ENCODE peak calls at places on chromosome 16, in six cellular contexts. B is MM.1S, D is GM12878, P is upper lobe of right lung, M is AG09319, U is Peyer's patch. X is an unnamed sample.

GRCh38 chr16:27406729-27407128 is 4.8 kb downstream of the IL21R start:
- DNase-seq in B (no peak), D (no peak), P (no peak), M (no peak), U (no peak), X (no peak)

GRCh38 chr16:31404353-31405064 is 11.4 kb downstream of the ITGAD start:
- DNase-seq in B (peak), D (no peak), P (no peak), M (no peak), U (no peak), X (no peak)

GRCh38 chr16:2226245-2226793 is 2.9 kb downstream of the E4F1 start:
- DNase-seq in B (no peak), D (no peak), P (no peak), M (no peak), U (no peak), X (no peak)

GRCh38 chr16:80158766-80159165 is 382.0 kb upstream of the DYNLRB2 start:
- DNase-seq in B (no peak), D (no peak), P (no peak), M (no peak), U (no peak), X (no peak)

GRCh38 chr16:67963325-67964321 is 4.8 kb downstream of the SLC12A4 start:
- DNase-seq in B (no peak), D (no peak), P (no peak), M (no peak), U (no peak), X (no peak)

GRCh38 chr16:23948949-23949392 is 113.2 kb downstream of the PRKCB start:
- DNase-seq in B (no peak), D (no peak), P (no peak), M (no peak), U (no peak), X (no peak)

GRCh38 chr16:57830890-57831484 is 28.7 kb upstream of the KIFC3 start:
- DNase-seq in B (no peak), D (no peak), P (no peak), M (no peak), U (no peak), X (no peak)

GRCh38 chr16:69938981-69939820 is 11.9 kb upstream of the CLEC18A start:
- DNase-seq in B (no peak), D (no peak), P (no peak), M (no peak), U (no peak), X (no peak)

GRCh38 chr16:76882105-76882504 is 308.9 kb upstream of the MON1B start:
- DNase-seq in B (no peak), D (no peak), P (no peak), M (no peak), U (no peak), X (no peak)

GRCh38 chr16:17519041-17519440 is 48.3 kb upstream of the XYLT1 start:
- DNase-seq in B (no peak), D (no peak), P (no peak), M (no peak), U (no peak), X (no peak)

GRCh38 chr16:77767211-77767610 is 21.2 kb upstream of the VAT1L start:
- DNase-seq in B (no peak), D (no peak), P (no peak), M (no peak), U (no peak), X (no peak)

GRCh38 chr16:25135239-25135878 is 23.8 kb downstream of the LCMT1 start:
- DNase-seq in B (no peak), D (no peak), P (no peak), M (no peak), U (no peak), X (no peak)
- TF ChIP-seq CTCF in B (no peak), D (no peak), P (no peak), M (peak), U (peak), X (no peak)

GRCh38 chr16:86051376-86052114 is 152.6 kb downstream of the IRF8 start:
- DNase-seq in B (no peak), D (no peak), P (no peak), M (no peak), U (peak), X (no peak)

GRCh38 chr16:86050111-86050510 is 151.1 kb downstream of the IRF8 start:
- DNase-seq in B (no peak), D (no peak), P (no peak), M (no peak), U (no peak), X (no peak)

GRCh38 chr16:86052926-86053325 is 154.0 kb downstream of the IRF8 start:
- DNase-seq in B (no peak), D (no peak), P (no peak), M (no peak), U (peak), X (no peak)

GRCh38 chr16:86050591-86051375 is 151.8 kb downstream of the IRF8 start:
- DNase-seq in B (no peak), D (no peak), P (no peak), M (no peak), U (peak), X (no peak)

DNA sequence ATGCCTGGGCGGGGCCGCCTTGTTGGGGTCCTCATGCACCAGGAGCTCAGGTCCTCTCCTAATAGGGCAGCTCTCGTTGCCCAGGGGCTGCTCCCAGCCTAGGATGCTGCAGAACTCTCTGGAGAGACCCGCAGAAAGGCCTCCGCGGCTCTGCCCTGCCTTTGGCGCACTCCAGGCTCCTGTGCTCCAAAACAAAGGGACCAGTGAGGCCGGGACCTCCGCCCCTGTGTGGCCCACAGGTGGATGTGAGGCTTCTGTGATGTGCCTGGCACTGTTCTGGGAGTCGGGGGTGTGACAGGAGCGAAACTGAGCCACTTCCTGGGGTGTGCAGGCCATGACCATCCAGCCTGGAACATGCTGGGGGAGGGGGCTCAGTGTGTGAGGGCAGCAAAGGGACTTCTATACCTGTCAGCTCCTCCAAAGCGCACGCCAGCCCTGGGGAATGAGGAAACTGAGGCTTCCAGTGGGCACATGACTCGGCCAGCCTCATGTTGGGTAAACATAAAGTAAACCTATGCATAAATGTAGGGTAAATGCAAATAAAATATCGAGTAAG is 153.2 kb downstream of the IRF8 start:
- DNase-seq in B (no peak), D (no peak), P (no peak), M (no peak), U (peak), X (no peak)
- TF ChIP-seq CTCF in B (no peak), D (no peak), P (no peak), M (no peak), U (no peak), X (no peak)

DNA sequence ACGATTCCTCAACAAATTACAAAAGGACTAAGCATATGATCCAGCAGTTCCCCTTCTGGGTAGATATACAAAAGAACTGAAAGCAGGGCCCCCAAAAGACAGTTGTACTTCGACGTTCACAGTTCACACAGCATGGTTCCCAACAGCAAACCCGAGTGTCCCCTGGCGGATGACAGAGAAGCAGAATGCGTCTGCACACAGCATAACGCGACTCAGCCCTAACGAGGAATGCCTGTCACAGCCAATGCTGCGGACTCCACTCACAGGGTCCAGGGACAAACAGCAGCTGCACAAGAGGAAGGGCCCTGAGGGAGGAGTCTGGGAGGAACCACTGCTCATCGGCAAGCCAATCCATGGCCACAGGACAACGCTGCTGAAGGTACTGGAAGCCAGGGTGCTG is 132.9 kb downstream of the ANKRD11 start:
- DNase-seq in B (no peak), D (no peak), P (peak), M (no peak), U (no peak), X (no peak)
- TF ChIP-seq CTCF in B (no peak), D (no peak), P (no peak), M (no peak), U (no peak), X (no peak)

GRCh38 chr16:75222271-75222783 is 3.5 kb downstream of the CTRB1 start:
- DNase-seq in B (no peak), D (no peak), P (peak), M (no peak), U (no peak), X (no peak)
- TF ChIP-seq CTCF in B (no peak), D (no peak), P (no peak), M (no peak), U (no peak), X (no peak)

DNA sequence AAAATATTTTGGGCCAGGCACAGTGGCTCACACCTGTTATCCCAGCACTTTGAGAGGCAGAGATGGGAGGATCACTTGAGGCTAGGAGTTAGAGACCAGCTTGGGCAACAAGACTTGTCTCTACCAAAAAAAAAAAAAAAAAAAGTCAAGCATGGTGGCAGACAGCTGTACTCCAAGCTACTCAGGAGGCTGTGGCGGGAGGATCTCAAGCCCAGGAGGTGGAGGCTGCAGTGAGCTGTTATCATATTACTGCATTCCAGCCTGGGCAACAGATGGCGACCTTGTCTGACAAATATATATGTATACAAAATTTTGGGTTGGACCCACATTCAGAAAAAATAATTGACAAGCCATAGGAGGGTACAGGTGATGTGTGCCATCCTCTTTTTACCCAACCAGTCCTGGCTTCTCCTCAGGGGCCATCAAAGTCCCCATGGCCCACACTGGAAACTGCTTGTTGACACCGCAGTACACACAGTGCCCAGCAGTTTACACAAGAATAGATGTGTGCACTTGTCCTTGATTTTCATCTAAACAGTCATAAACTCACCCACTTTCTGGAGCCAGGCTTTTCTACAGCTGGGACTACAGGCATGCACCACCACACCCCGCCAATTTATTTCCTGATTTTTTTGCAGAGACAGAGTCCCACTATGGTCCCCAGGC is 1.7 kb downstream of the CES2 start:
- DNase-seq in B (no peak), D (no peak), P (no peak), M (no peak), U (no peak), X (no peak)
- TF ChIP-seq CTCF in B (no peak), D (peak), P (no peak), M (no peak), U (no peak), X (no peak)

GRCh38 chr16:12535535-12536411 is 267.9 kb downstream of the CPPED1 start:
- DNase-seq in B (no peak), D (peak), P (no peak), M (no peak), U (no peak), X (no peak)
- TF ChIP-seq CTCF in B (no peak), D (peak), P (no peak), M (no peak), U (no peak), X (no peak)

GRCh38 chr16:8946544-8946943 is 17.2 kb downstream of the USP7 start:
- DNase-seq in B (no peak), D (no peak), P (no peak), M (no peak), U (no peak), X (no peak)
- TF ChIP-seq CTCF in B (no peak), D (peak), P (no peak), M (no peak), U (no peak), X (no peak)

GRCh38 chr16:50373345-50373701 is 4.5 kb upstream of the BRD7 start:
- DNase-seq in B (no peak), D (no peak), P (no peak), M (no peak), U (no peak), X (no peak)

GRCh38 chr16:50372611-50373344 is 4.0 kb upstream of the BRD7 start:
- DNase-seq in B (no peak), D (no peak), P (no peak), M (peak), U (no peak), X (no peak)

GRCh38 chr16:50371036-50371716 is 2.4 kb upstream of the BRD7 start:
- DNase-seq in B (no peak), D (no peak), P (no peak), M (no peak), U (no peak), X (no peak)

GRCh38 chr16:50373780-50374179 is 5.0 kb upstream of the BRD7 start:
- DNase-seq in B (no peak), D (no peak), P (no peak), M (no peak), U (no peak), X (no peak)

DNA sequence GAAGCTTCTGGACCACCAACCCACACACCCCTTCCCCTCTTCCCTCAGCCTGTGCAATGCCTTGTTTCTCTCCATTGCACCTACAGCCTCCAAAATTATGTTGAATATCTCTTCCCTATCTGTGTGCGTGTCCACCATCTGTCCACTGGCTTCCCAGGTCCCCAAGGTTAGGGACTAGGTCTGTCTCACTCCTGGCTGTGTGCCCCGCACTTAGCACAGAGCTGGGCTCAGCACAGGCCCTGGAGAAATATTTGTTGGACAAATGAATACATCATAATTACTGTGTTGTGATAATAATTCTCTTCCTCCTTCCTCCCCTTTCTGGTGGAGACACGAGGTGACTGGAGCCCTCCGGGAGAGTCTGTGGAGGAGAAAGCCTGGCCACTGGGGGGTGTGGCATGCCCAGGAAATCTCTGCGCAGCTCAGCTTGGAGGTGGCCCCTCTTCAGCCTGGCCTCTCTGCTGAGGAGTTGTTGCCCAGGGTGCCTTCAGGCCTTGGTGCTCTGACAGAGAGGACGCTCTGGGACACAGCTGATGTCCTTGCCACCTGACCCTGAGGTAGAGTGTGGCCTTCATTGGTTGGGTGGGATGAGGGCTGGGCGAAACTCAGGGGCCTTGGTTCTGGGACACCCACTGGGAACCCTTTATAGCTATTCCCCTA is 3.3 kb upstream of the BRD7 start:
- DNase-seq in B (no peak), D (no peak), P (no peak), M (no peak), U (no peak), X (no peak)
- TF ChIP-seq CTCF in B (no peak), D (peak), P (no peak), M (peak), U (no peak), X (no peak)

DNA sequence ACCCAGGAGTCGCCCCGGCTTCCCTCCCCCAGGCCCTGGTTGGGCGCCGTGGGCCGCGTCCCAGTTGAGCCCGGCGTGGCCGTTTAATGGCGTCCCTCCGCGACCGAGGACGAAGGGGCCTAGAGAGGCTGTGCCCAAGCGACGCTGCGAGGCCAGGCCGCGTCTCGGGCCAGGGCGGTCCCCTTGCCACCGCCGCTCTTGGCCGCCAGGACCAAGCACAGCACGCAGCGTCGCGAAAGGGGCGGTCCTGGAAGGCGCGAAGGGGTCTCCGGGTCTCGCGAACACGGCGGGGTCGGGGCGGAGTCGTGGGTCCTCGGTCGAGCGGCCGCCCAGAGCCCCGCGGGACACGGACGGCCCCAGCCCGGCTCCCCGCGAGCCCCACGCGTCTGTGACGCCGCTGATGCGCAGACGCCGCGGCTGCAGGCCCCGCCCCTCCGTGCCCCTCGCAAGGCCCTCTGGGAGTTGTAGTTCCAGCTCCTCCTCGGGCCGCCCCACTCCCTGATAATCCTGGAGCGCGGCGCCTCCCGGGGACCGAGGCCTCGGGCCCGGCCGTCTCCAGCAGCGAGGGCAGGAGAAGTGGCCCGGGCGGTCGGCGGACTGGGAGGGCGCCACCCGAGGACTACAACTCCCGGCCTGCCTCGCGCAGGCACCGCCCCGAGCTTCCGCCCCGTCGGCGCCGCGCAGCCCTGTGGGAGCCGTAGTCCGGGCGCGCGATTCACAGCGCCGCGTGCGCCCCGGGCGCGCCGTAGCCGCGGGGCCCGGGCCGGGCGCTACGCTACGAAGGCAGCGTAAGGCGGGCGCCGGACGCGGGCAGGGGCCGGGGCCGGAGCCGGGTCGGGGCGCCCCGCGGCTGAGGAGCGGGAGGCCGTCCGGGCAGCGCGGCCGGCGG is at the start of gene CAPN15:
- DNase-seq in B (peak), D (peak), P (peak), M (peak), U (peak), X (peak)
- TF ChIP-seq CTCF in B (no peak), D (no peak), P (peak), M (no peak), U (peak), X (no peak)